ENCODE peak calls at places on chromosomes 4 and X, in eight cellular contexts. R is lower leg skin, L is brain microvascular endothelial cell, Z is PC-9, D is fibroblast of lung, P is psoas muscle, C is A549, W is tibial artery. I is an unnamed sample.

GRCh38 chr4:89287945-89288344 is 19.7 kb downstream of the GPRIN3 start:
- DNase-seq in R (no peak), L (no peak), Z (no peak), D (no peak), P (no peak), C (no peak), W (no peak), I (no peak)

GRCh38 chr4:61254406-61254805 is 54.3 kb downstream of the ADGRL3 start:
- DNase-seq in R (no peak), L (no peak), Z (no peak), D (no peak), P (no peak), C (no peak), W (no peak), I (no peak)

GRCh38 chr4:173332021-173332487 is 2.1 kb downstream of the HMGB2 start:
- DNase-seq in R (no peak), L (no peak), Z (no peak), D (peak), P (no peak), C (no peak), W (no peak), I (no peak)

GRCh38 chr4:118279328-118279727 is 73.5 kb downstream of the PRSS12 start:
- DNase-seq in R (no peak), L (no peak), Z (no peak), D (no peak), P (no peak), C (no peak), W (no peak), I (no peak)

GRCh38 chr4:15765910-15766703 is 12.0 kb upstream of the CD38 start:
- DNase-seq in R (no peak), L (no peak), Z (no peak), D (no peak), P (no peak), C (no peak), W (no peak), I (no peak)

GRCh38 chrX:124256209-124256608 is 76.3 kb upstream of the TEX13D start:
- DNase-seq in R (no peak), L (no peak), Z (no peak), D (peak), P (no peak), C (no peak), W (no peak), I (no peak)

GRCh38 chr4:176587920-176588319 is 204.8 kb downstream of the VEGFC start:
- DNase-seq in R (no peak), L (peak), Z (no peak), D (peak), P (no peak), C (no peak), W (no peak), I (no peak)

GRCh38 chrX:15146515-15146914 is 123.4 kb downstream of the ASB9 start:
- DNase-seq in R (no peak), L (peak), Z (no peak), D (peak), P (no peak), C (no peak), W (no peak), I (no peak)

GRCh38 chr4:176642472-176642871 is 150.2 kb downstream of the VEGFC start:
- DNase-seq in R (no peak), L (no peak), Z (no peak), D (no peak), P (no peak), C (no peak), W (no peak), I (no peak)

GRCh38 chrX:48538641-48539344 is 721 bp upstream of the TBC1D25 start:
- DNase-seq in R (no peak), L (no peak), Z (no peak), D (no peak), P (no peak), C (no peak), W (no peak), I (no peak)

GRCh38 chr4:120056249-120056648 is 10.4 kb downstream of the MAD2L1 start:
- DNase-seq in R (no peak), L (no peak), Z (no peak), D (peak), P (no peak), C (no peak), W (no peak), I (no peak)

GRCh38 chrX:100410901-100411801 is 1.1 kb upstream of the PCDH19 start:
- DNase-seq in R (no peak), L (no peak), Z (no peak), D (no peak), P (peak), C (no peak), W (no peak), I (no peak)

GRCh38 chrX:69133561-69134542 is 31.4 kb downstream of the PJA1 start:
- DNase-seq in R (no peak), L (peak), Z (peak), D (peak), P (no peak), C (peak), W (no peak), I (no peak)

GRCh38 chr4:99300934-99301333 is 10.1 kb upstream of the ADH1A start:
- DNase-seq in R (peak), L (peak), Z (peak), D (peak), P (peak), C (no peak), W (peak), I (peak)

GRCh38 chrX:2703991-2704369 is 12.9 kb downstream of the CD99 start:
- DNase-seq in R (no peak), L (no peak), Z (no peak), D (no peak), P (peak), C (no peak), W (peak), I (no peak)

GRCh38 chr4:141391771-141392170 is 171.1 kb downstream of the ZNF330 start:
- DNase-seq in R (no peak), L (no peak), Z (peak), D (no peak), P (no peak), C (no peak), W (no peak), I (no peak)

GRCh38 chr4:53132117-53132889 is 233.6 kb downstream of the SCFD2 start:
- DNase-seq in R (no peak), L (no peak), Z (no peak), D (peak), P (no peak), C (no peak), W (no peak), I (no peak)

GRCh38 chr4:124321370-124321769 is 391.2 kb downstream of the ANKRD50 start:
- DNase-seq in R (no peak), L (no peak), Z (no peak), D (peak), P (no peak), C (no peak), W (no peak), I (no peak)

GRCh38 chr4:16205298-16206164 is 20.7 kb downstream of the TAPT1 start:
- DNase-seq in R (no peak), L (no peak), Z (no peak), D (no peak), P (no peak), C (peak), W (no peak), I (no peak)

GRCh38 chr4:169485791-169486742 is 126.3 kb downstream of the NEK1 start:
- DNase-seq in R (no peak), L (peak), Z (peak), D (peak), P (no peak), C (peak), W (no peak), I (no peak)

GRCh38 chr4:144903953-144904711 is 193.9 kb downstream of the ANAPC10 start:
- DNase-seq in R (no peak), L (peak), Z (no peak), D (no peak), P (no peak), C (no peak), W (no peak), I (no peak)

GRCh38 chr4:113355550-113356371 is 306.3 kb downstream of the ANK2 start:
- DNase-seq in R (no peak), L (peak), Z (peak), D (peak), P (peak), C (no peak), W (peak), I (no peak)

GRCh38 chr4:94214703-94215360 is 7.2 kb downstream of the SMARCAD1 start:
- DNase-seq in R (no peak), L (no peak), Z (no peak), D (no peak), P (no peak), C (no peak), W (no peak), I (no peak)

GRCh38 chr4:14888790-14889189 is 113.5 kb upstream of the CPEB2 start:
- DNase-seq in R (peak), L (no peak), Z (peak), D (peak), P (no peak), C (no peak), W (no peak), I (no peak)

GRCh38 chrX:53233536-53233935 is 8.5 kb upstream of the KDM5C start:
- DNase-seq in R (no peak), L (no peak), Z (no peak), D (no peak), P (no peak), C (no peak), W (no peak), I (no peak)

GRCh38 chrX:68146054-68146453 is 287.2 kb downstream of the OPHN1 start:
- DNase-seq in R (no peak), L (peak), Z (no peak), D (peak), P (no peak), C (peak), W (no peak), I (no peak)

GRCh38 chr4:184961693-184962092 is 56.6 kb upstream of the HELT start:
- DNase-seq in R (no peak), L (no peak), Z (peak), D (no peak), P (no peak), C (no peak), W (no peak), I (no peak)

GRCh38 chr4:23966720-23967119 is 76.9 kb upstream of the PPARGC1A start:
- DNase-seq in R (no peak), L (no peak), Z (no peak), D (peak), P (no peak), C (no peak), W (no peak), I (no peak)

GRCh38 chr4:123481034-123481433 is 84.4 kb downstream of the SPRY1 start:
- DNase-seq in R (no peak), L (peak), Z (peak), D (peak), P (no peak), C (no peak), W (no peak), I (no peak)

GRCh38 chrX:318739-319578 is at the start of gene GTPBP6:
- DNase-seq in R (peak), L (peak), Z (peak), D (peak), P (peak), C (peak), W (peak), I (peak)

GRCh38 chr4:36111180-36111579 is 133.1 kb downstream of the ARAP2 start:
- DNase-seq in R (no peak), L (no peak), Z (no peak), D (peak), P (no peak), C (no peak), W (no peak), I (no peak)

GRCh38 chr4:121070696-121071639 is 1.4 kb downstream of the NDNF start:
- DNase-seq in R (no peak), L (no peak), Z (peak), D (peak), P (peak), C (peak), W (peak), I (no peak)
- TF ChIP-seq CTCF in R (no peak), L (peak), Z (no peak), D (peak), P (peak), C (no peak), W (peak), I (no peak)

GRCh38 chr4:178296669-178297068 is 854.4 kb upstream of the AGA start:
- DNase-seq in R (no peak), L (no peak), Z (no peak), D (no peak), P (no peak), C (no peak), W (no peak), I (no peak)
- TF ChIP-seq CTCF in R (no peak), L (no peak), Z (no peak), D (no peak), P (no peak), C (no peak), W (no peak), I (no peak)

GRCh38 chrX:9501362-9501761 is 36.5 kb downstream of the TBL1X start:
- DNase-seq in R (no peak), L (no peak), Z (no peak), D (no peak), P (no peak), C (no peak), W (no peak), I (no peak)
- TF ChIP-seq CTCF in R (no peak), L (no peak), Z (no peak), D (no peak), P (no peak), C (no peak), W (no peak), I (no peak)

GRCh38 chrX:39137363-39137954 is 336.2 kb downstream of the MID1IP1 start:
- DNase-seq in R (no peak), L (no peak), Z (no peak), D (no peak), P (no peak), C (no peak), W (no peak), I (no peak)

GRCh38 chrX:39133971-39134370 is 332.7 kb downstream of the MID1IP1 start:
- DNase-seq in R (no peak), L (no peak), Z (no peak), D (no peak), P (no peak), C (no peak), W (no peak), I (no peak)
- TF ChIP-seq CTCF in R (no peak), L (peak), Z (no peak), D (no peak), P (no peak), C (no peak), W (no peak), I (no peak)

GRCh38 chr4:87865960-87866598 is 33.3 kb downstream of the MEPE start:
- DNase-seq in R (no peak), L (peak), Z (peak), D (peak), P (no peak), C (no peak), W (no peak), I (no peak)

GRCh38 chr4:87865288-87865687 is 32.5 kb downstream of the MEPE start:
- DNase-seq in R (no peak), L (no peak), Z (no peak), D (no peak), P (no peak), C (no peak), W (no peak), I (no peak)

GRCh38 chr4:87864321-87864720 is 31.6 kb downstream of the MEPE start:
- DNase-seq in R (no peak), L (no peak), Z (no peak), D (no peak), P (no peak), C (no peak), W (no peak), I (no peak)

GRCh38 chr4:87862236-87862635 is 29.5 kb downstream of the MEPE start:
- DNase-seq in R (no peak), L (no peak), Z (no peak), D (no peak), P (no peak), C (no peak), W (no peak), I (no peak)

DNA sequence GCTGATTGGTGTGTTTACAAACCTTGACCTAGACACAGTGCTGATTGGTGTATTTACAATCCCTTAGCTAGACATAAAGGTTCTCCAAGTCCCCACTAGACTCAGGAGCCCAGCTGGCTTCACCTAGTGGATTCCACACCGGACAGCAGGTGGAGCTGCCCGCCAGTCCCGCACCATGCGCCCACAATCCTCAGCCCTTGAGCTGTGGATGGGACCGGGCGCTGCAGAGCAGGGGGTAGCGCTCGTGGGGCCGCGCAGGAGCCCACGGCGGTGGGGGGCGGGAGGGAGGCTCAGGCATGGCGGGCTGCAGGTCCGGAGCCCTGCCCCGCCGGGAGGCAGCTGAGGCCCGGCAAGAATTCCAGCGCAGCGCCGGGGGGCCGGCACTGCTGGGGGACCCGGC is 30.7 kb downstream of the MEPE start:
- DNase-seq in R (no peak), L (no peak), Z (no peak), D (no peak), P (no peak), C (no peak), W (no peak), I (no peak)
- TF ChIP-seq CTCF in R (no peak), L (no peak), Z (no peak), D (no peak), P (no peak), C (no peak), W (no peak), I (no peak)

DNA sequence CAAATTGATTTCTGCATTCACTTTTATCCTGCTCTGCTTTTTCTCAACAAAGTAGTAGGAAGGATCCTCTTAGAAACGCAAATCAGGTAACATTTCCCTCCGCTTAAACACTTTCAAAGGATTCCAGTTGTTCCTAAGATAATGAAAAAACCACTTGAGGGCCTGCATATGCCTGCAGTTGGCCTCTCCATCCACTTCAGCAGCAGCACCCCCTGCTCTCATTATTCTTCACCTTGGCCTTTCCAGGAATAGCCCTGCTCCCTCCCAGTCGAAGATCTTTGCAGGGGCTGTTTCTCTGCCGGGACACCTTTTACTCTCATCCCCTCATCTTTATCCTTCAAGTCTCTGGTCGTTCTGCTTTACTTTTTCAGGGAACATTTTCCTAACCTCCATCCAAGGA is 314.0 kb downstream of the INPP4B start:
- DNase-seq in R (no peak), L (no peak), Z (no peak), D (no peak), P (no peak), C (no peak), W (no peak), I (no peak)
- TF ChIP-seq CTCF in R (no peak), L (no peak), Z (no peak), D (no peak), P (no peak), C (no peak), W (no peak), I (no peak)

DNA sequence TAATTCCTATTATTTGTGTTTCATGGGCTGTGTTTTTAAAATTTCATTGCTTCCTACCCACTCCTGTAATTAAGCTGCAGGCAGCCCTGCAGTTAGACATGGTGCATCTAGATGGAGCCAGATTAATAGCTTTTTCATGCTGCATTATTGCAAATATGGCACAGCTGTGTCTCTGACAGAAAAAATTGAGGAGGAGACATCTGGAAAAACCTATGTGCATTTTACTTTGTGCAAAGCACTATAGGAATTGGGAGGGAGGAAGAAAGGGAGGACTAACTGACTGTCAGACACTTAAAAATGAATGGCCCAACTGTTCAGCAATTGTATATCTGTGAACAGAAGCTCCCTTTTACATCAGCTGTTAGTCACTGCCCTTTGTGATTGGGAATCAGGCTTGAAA is 8.1 kb upstream of the RPGR start:
- DNase-seq in R (no peak), L (no peak), Z (no peak), D (no peak), P (no peak), C (no peak), W (no peak), I (no peak)
- TF ChIP-seq CTCF in R (no peak), L (peak), Z (no peak), D (no peak), P (no peak), C (no peak), W (no peak), I (no peak)

DNA sequence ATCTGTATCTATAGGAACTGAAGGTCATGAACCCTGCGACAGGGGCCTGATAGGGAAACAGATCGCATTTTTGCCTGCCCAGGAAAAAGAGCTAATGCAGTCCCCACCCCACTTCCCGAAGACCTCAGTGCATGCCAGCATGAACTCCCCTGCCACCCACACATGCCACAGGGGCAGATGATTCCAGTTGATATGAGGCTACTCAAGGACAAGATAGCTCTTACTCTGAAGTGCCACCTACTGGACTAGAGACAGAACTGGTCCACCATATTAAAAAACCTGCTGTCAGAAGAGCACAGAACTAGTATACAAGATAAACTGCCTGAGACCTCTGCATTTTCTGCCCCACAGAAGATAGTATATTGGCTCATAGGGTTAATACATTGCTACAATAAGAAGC is 68.0 kb downstream of the YIPF7 start:
- DNase-seq in R (no peak), L (no peak), Z (no peak), D (no peak), P (no peak), C (no peak), W (no peak), I (no peak)
- TF ChIP-seq CTCF in R (no peak), L (no peak), Z (no peak), D (no peak), P (no peak), C (no peak), W (no peak), I (no peak)

I was measured in coronary artery.